ENCODE peak calls at places on chromosomes 16 and 17, in nine cellular contexts. K is A549, E is tibial nerve, X is esophagus muscularis mucosa, T is stomach, Q is sigmoid colon, W is ovary, N is H1, J is SK-N-SH. R is an unnamed sample.

GRCh38 chr16:75244844-75245758 is 6.3 kb downstream of the BCAR1 start:
- DNase-seq in K (peak), E (peak), X (no peak), T (peak), Q (peak), W (peak), N (no peak), J (peak), R (no peak)

GRCh38 chr17:44400226-44400847 is 10.9 kb upstream of the ITGA2B start:
- DNase-seq in K (peak), E (no peak), X (no peak), T (no peak), Q (no peak), W (no peak), N (peak), J (no peak), R (no peak)

GRCh38 chr17:47797797-47798196 is 23.8 kb downstream of the OSBPL7 start:
- DNase-seq in K (no peak), E (no peak), X (no peak), T (no peak), Q (no peak), W (no peak), N (no peak), J (no peak), R (no peak)

GRCh38 chr17:51189628-51190027 is 23.4 kb downstream of the NME2 start:
- DNase-seq in K (no peak), E (no peak), X (no peak), T (no peak), Q (no peak), W (no peak), N (no peak), J (no peak), R (no peak)

GRCh38 chr17:71535311-71535710 is 585.5 kb upstream of the SOX9 start:
- DNase-seq in K (no peak), E (no peak), X (no peak), T (no peak), Q (no peak), W (no peak), N (no peak), J (no peak), R (no peak)

GRCh38 chr17:48711128-48711527 is 11.2 kb downstream of the PRAC1 start:
- DNase-seq in K (no peak), E (no peak), X (no peak), T (no peak), Q (no peak), W (no peak), N (no peak), J (no peak), R (no peak)

GRCh38 chr16:11972128-11972527 is 4.4 kb upstream of the SNX29 start:
- DNase-seq in K (no peak), E (no peak), X (no peak), T (no peak), Q (no peak), W (no peak), N (no peak), J (no peak), R (no peak)

GRCh38 chr17:7843536-7844291 is 9.7 kb downstream of the KDM6B start:
- DNase-seq in K (peak), E (peak), X (peak), T (peak), Q (peak), W (peak), N (peak), J (peak), R (peak)

GRCh38 chr16:76669288-76669687 is 392.1 kb downstream of the CNTNAP4 start:
- DNase-seq in K (no peak), E (no peak), X (no peak), T (no peak), Q (no peak), W (no peak), N (no peak), J (no peak), R (no peak)

GRCh38 chr17:8581002-8581658 is 49.4 kb downstream of the MYH10 start:
- DNase-seq in K (no peak), E (no peak), X (no peak), T (no peak), Q (no peak), W (no peak), N (no peak), J (peak), R (no peak)

GRCh38 chr17:38584350-38584925 is 21.3 kb downstream of the SRCIN1 start:
- DNase-seq in K (peak), E (peak), X (no peak), T (peak), Q (peak), W (peak), N (peak), J (peak), R (no peak)

GRCh38 chr17:56842577-56842976 is 8.6 kb downstream of the DGKE start:
- DNase-seq in K (no peak), E (no peak), X (no peak), T (no peak), Q (no peak), W (no peak), N (no peak), J (no peak), R (no peak)

GRCh38 chr17:65173284-65173793 is 36.2 kb downstream of the RGS9 start:
- DNase-seq in K (peak), E (no peak), X (no peak), T (peak), Q (no peak), W (peak), N (peak), J (peak), R (no peak)

GRCh38 chr17:79002796-79003593 is 6.6 kb downstream of the CANT1 start:
- DNase-seq in K (no peak), E (no peak), X (no peak), T (no peak), Q (peak), W (peak), N (no peak), J (no peak), R (peak)

GRCh38 chr16:16073884-16074781 is 124.7 kb downstream of the ABCC1 start:
- DNase-seq in K (peak), E (no peak), X (no peak), T (peak), Q (no peak), W (peak), N (peak), J (no peak), R (no peak)

GRCh38 chr17:28371245-28372202 is at the start of gene SARM1:
- DNase-seq in K (peak), E (peak), X (peak), T (peak), Q (peak), W (peak), N (peak), J (peak), R (peak)

GRCh38 chr17:57114085-57114673 is 29.1 kb downstream of the AKAP1 start:
- DNase-seq in K (peak), E (no peak), X (no peak), T (peak), Q (no peak), W (peak), N (peak), J (peak), R (peak)

GRCh38 chr17:81135503-81136283 is 29.6 kb upstream of the PVALEF start:
- DNase-seq in K (no peak), E (no peak), X (no peak), T (no peak), Q (no peak), W (no peak), N (no peak), J (no peak), R (no peak)

GRCh38 chr17:54899201-54899600 is 1.5 kb upstream of the TOM1L1 start:
- DNase-seq in K (no peak), E (no peak), X (no peak), T (no peak), Q (no peak), W (no peak), N (no peak), J (peak), R (no peak)

GRCh38 chr17:50211249-50212120 is 10.1 kb upstream of the COL1A1 start:
- DNase-seq in K (no peak), E (peak), X (no peak), T (no peak), Q (peak), W (peak), N (peak), J (peak), R (no peak)

GRCh38 chr17:81483085-81483861 is 29.3 kb downstream of the ACTG1 start:
- DNase-seq in K (no peak), E (no peak), X (no peak), T (no peak), Q (peak), W (no peak), N (peak), J (no peak), R (peak)

GRCh38 chr17:233473-233941 is 52.1 kb upstream of the DOC2B start:
- DNase-seq in K (no peak), E (peak), X (no peak), T (peak), Q (peak), W (peak), N (no peak), J (no peak), R (peak)

GRCh38 chr17:13337864-13338371 is 263.8 kb downstream of the HS3ST3A1 start:
- DNase-seq in K (peak), E (no peak), X (no peak), T (no peak), Q (no peak), W (no peak), N (no peak), J (peak), R (no peak)

GRCh38 chr17:73342057-73342522 is 30.3 kb upstream of the CDC42EP4 start:
- DNase-seq in K (peak), E (peak), X (no peak), T (peak), Q (peak), W (peak), N (peak), J (peak), R (peak)

GRCh38 chr16:67562526-67562917 is at the start of gene CTCF:
- DNase-seq in K (peak), E (peak), X (no peak), T (peak), Q (peak), W (peak), N (no peak), J (peak), R (no peak)

GRCh38 chr16:53945996-53946395 is 242.0 kb downstream of the FTO start:
- DNase-seq in K (peak), E (no peak), X (no peak), T (no peak), Q (no peak), W (no peak), N (no peak), J (peak), R (no peak)

GRCh38 chr17:61247438-61247837 is 152.2 kb upstream of the TBX2 start:
- DNase-seq in K (no peak), E (peak), X (no peak), T (no peak), Q (no peak), W (no peak), N (no peak), J (no peak), R (no peak)

GRCh38 chr16:68179196-68179795 is 56.6 kb downstream of the ESRP2 start:
- DNase-seq in K (no peak), E (no peak), X (no peak), T (no peak), Q (no peak), W (no peak), N (no peak), J (no peak), R (no peak)

GRCh38 chr17:48011405-48012150 is 26.0 kb downstream of the COPZ2 start:
- DNase-seq in K (peak), E (no peak), X (no peak), T (peak), Q (no peak), W (no peak), N (peak), J (peak), R (no peak)

GRCh38 chr16:18958621-18959578 is 24.8 kb upstream of the TMC7 start:
- DNase-seq in K (no peak), E (no peak), X (no peak), T (no peak), Q (no peak), W (no peak), N (no peak), J (no peak), R (no peak)

GRCh38 chr16:31519746-31520145 is 8.0 kb upstream of the AHSP start:
- DNase-seq in K (no peak), E (no peak), X (no peak), T (no peak), Q (no peak), W (no peak), N (no peak), J (no peak), R (no peak)

GRCh38 chr17:31067699-31068184 is 27.0 kb upstream of the NF1 start:
- DNase-seq in K (peak), E (no peak), X (no peak), T (no peak), Q (no peak), W (no peak), N (no peak), J (no peak), R (no peak)

GRCh38 chr16:67673712-67674580 is 7.3 kb downstream of the C16orf86 start:
- DNase-seq in K (no peak), E (peak), X (no peak), T (peak), Q (peak), W (peak), N (no peak), J (peak), R (no peak)

GRCh38 chr17:336110-337021 is 16.2 kb downstream of the RPH3AL start:
- DNase-seq in K (no peak), E (peak), X (no peak), T (peak), Q (peak), W (peak), N (no peak), J (peak), R (no peak)

GRCh38 chr17:70323269-70323668 is 153.9 kb downstream of the KCNJ2 start:
- DNase-seq in K (no peak), E (no peak), X (no peak), T (no peak), Q (no peak), W (no peak), N (no peak), J (no peak), R (no peak)

GRCh38 chr17:41363881-41364280 is 5.7 kb downstream of the KRT33B start:
- DNase-seq in K (no peak), E (no peak), X (no peak), T (no peak), Q (no peak), W (no peak), N (no peak), J (no peak), R (no peak)

GRCh38 chr17:41354538-41354937 is 3.9 kb upstream of the KRT33A start:
- DNase-seq in K (no peak), E (no peak), X (no peak), T (no peak), Q (no peak), W (no peak), N (no peak), J (no peak), R (no peak)

GRCh38 chr17:41366070-41366469 is 3.5 kb downstream of the KRT33B start:
- DNase-seq in K (no peak), E (no peak), X (no peak), T (no peak), Q (no peak), W (no peak), N (no peak), J (no peak), R (no peak)

DNA sequence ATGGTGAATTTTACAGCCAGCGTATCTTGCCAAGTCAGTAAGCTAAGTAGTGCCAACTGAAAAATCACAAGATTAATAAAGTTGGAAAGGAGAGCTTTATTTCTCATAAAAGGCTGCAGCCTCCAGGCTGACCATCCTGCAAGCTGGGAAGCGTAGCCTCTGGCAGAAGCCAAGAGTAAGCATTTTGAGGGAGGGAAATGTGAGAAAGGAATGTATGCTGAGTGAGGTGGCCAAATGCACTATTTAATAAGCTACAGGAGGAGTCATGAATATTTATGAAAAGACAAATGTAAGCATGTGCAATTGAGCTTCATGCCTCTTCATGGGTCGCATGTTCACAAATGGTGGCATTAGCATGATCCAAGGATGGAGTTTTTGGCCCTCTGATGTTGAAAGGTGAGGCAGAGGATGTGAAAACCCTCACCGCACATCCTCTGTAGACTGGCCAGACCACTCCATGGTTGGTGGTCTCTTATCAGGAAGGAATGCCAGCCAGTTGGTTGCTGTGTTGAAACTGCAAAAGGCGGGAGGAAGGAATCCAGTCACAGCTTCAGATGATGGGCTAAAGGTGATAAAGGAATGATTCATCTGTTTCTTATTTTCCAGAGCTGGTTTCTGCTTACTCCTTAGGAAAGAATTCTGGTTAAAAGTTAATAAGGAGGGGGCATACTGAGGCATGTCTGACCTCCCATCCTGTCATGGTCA is 9.2 kb downstream of the KRT33B start:
- DNase-seq in K (no peak), E (no peak), X (peak), T (no peak), Q (no peak), W (no peak), N (no peak), J (no peak), R (no peak)
- TF ChIP-seq EP300 in K (no peak), E (no peak), X (no peak), T (no peak), Q (no peak), W (no peak), N (no peak), J (peak), R (no peak)

DNA sequence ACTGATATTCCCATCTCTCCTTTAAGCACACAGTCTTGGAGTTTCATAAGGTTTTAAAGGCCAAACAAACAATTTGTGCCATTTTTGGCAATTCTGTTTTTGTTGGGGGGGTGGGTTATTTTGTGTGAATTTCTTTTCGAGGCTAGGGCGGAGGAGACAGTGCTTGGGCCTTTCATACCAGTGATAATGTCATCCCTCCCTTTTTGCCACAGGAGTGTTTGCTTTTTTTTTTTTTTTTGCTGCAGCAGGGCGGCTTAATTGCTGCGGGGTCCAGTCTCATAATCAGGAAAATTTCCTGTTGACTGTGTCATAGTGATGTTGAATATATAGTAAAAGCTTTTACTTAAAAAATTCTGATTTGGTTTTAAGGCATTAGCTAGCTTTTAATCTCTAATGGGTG is 1.7 kb downstream of the PAFAH1B1 start:
- DNase-seq in K (no peak), E (no peak), X (no peak), T (no peak), Q (no peak), W (no peak), N (no peak), J (no peak), R (no peak)
- TF ChIP-seq EP300 in K (no peak), E (no peak), X (no peak), T (no peak), Q (no peak), W (no peak), N (no peak), J (no peak), R (no peak)

GRCh38 chr17:15780188-15780587 is 48.1 kb downstream of the TBC1D26 start:
- DNase-seq in K (no peak), E (no peak), X (no peak), T (no peak), Q (no peak), W (no peak), N (no peak), J (no peak), R (no peak)
- TF ChIP-seq EP300 in K (no peak), E (no peak), X (no peak), T (no peak), Q (no peak), W (no peak), N (no peak), J (no peak), R (no peak)

GRCh38 chr16:57533366-57533617 is 3.1 kb downstream of the CCDC102A start:
- DNase-seq in K (no peak), E (no peak), X (no peak), T (no peak), Q (no peak), W (peak), N (no peak), J (no peak), R (peak)
- TF ChIP-seq EP300 in K (no peak), E (no peak), X (no peak), T (no peak), Q (no peak), W (no peak), N (no peak), J (no peak), R (no peak)

GRCh38 chr16:88322500-88322970 is 60.2 kb upstream of the ZNF469 start:
- DNase-seq in K (no peak), E (no peak), X (no peak), T (no peak), Q (no peak), W (no peak), N (no peak), J (no peak), R (no peak)
- TF ChIP-seq EP300 in K (no peak), E (no peak), X (no peak), T (no peak), Q (no peak), W (no peak), N (no peak), J (no peak), R (no peak)

GRCh38 chr17:76935331-76935730 is 67.1 kb downstream of the MGAT5B start:
- DNase-seq in K (no peak), E (no peak), X (no peak), T (no peak), Q (no peak), W (no peak), N (no peak), J (no peak), R (no peak)
- TF ChIP-seq EP300 in K (no peak), E (no peak), X (no peak), T (no peak), Q (no peak), W (no peak), N (no peak), J (no peak), R (no peak)

GRCh38 chr16:83878838-83879237 is 20.1 kb upstream of the MLYCD start:
- DNase-seq in K (peak), E (no peak), X (no peak), T (no peak), Q (no peak), W (no peak), N (no peak), J (peak), R (no peak)
- TF ChIP-seq EP300 in K (no peak), E (no peak), X (no peak), T (no peak), Q (no peak), W (no peak), N (no peak), J (no peak), R (no peak)